ENCODE peak calls at places on chromosomes 16 and 17, in six cellular contexts. One of them, this sample, is unnamed.

GRCh38 chr16:1917056-1917664 is 1.1 kb downstream of the HS3ST6 start:
- DNase-seq in heart right ventricle: no peak
- DNase-seq in adrenal gland: no peak
- DNase-seq in HCT116: no peak
- DNase-seq in sigmoid colon: no peak
- DNase-seq in colonic mucosa: no peak
- DNase-seq in this sample: no peak

GRCh38 chr16:2432801-2433505 is 3.7 kb downstream of the CCNF start:
- DNase-seq in sigmoid colon: no peak
- DNase-seq in HCT116: no peak
- DNase-seq in heart right ventricle: no peak
- DNase-seq in colonic mucosa: no peak
- DNase-seq in adrenal gland: no peak
- DNase-seq in this sample: no peak

GRCh38 chr17:1519678-1520077 is 3.3 kb upstream of the INPP5K start:
- DNase-seq in adrenal gland: no peak
- DNase-seq in heart right ventricle: no peak
- DNase-seq in HCT116: no peak
- DNase-seq in colonic mucosa: no peak
- DNase-seq in sigmoid colon: no peak
- DNase-seq in this sample: no peak

GRCh38 chr17:38667099-38667786 is 7.5 kb downstream of the EPOP start:
- DNase-seq in sigmoid colon: peak; percentile 81
- DNase-seq in HCT116: peak; percentile 57
- DNase-seq in adrenal gland: peak; percentile 77
- DNase-seq in colonic mucosa: peak; percentile 65
- DNase-seq in heart right ventricle: peak; percentile 60
- DNase-seq in this sample: peak; percentile 63

GRCh38 chr16:49980166-49980565 is 44.9 kb upstream of the CNEP1R1 start:
- DNase-seq in HCT116: no peak
- DNase-seq in heart right ventricle: no peak
- DNase-seq in sigmoid colon: no peak
- DNase-seq in colonic mucosa: no peak
- DNase-seq in adrenal gland: no peak
- DNase-seq in this sample: no peak

GRCh38 chr16:34801875-34802274 is 1342.5 kb downstream of the TP53TG3F start:
- DNase-seq in adrenal gland: no peak
- DNase-seq in sigmoid colon: no peak
- DNase-seq in colonic mucosa: no peak
- DNase-seq in HCT116: no peak
- DNase-seq in heart right ventricle: no peak
- DNase-seq in this sample: no peak

GRCh38 chr17:44038604-44039007 is 23.8 kb upstream of the TMEM101 start:
- DNase-seq in colonic mucosa: no peak
- DNase-seq in sigmoid colon: no peak
- DNase-seq in HCT116: no peak
- DNase-seq in adrenal gland: no peak
- DNase-seq in heart right ventricle: no peak
- DNase-seq in this sample: no peak

GRCh38 chr17:62017496-62017895 is 47.6 kb downstream of the MED13 start:
- DNase-seq in sigmoid colon: no peak
- DNase-seq in heart right ventricle: no peak
- DNase-seq in adrenal gland: no peak
- DNase-seq in HCT116: no peak
- DNase-seq in colonic mucosa: no peak
- DNase-seq in this sample: no peak

GRCh38 chr17:50196826-50197225 is 4.6 kb downstream of the COL1A1 start:
- DNase-seq in adrenal gland: no peak
- DNase-seq in heart right ventricle: no peak
- DNase-seq in sigmoid colon: peak; percentile 79
- DNase-seq in HCT116: no peak
- DNase-seq in colonic mucosa: no peak
- DNase-seq in this sample: no peak

GRCh38 chr16:8103649-8104289 is 486.5 kb downstream of the TMEM114 start:
- DNase-seq in colonic mucosa: no peak
- DNase-seq in sigmoid colon: no peak
- DNase-seq in heart right ventricle: no peak
- DNase-seq in HCT116: no peak
- DNase-seq in adrenal gland: no peak
- DNase-seq in this sample: no peak

GRCh38 chr16:74025-74424 is 1.6 kb upstream of the RHBDF1 start:
- DNase-seq in heart right ventricle: peak; percentile 84
- DNase-seq in HCT116: no peak
- DNase-seq in adrenal gland: no peak
- DNase-seq in colonic mucosa: no peak
- DNase-seq in sigmoid colon: no peak
- DNase-seq in this sample: no peak

GRCh38 chr17:39642675-39643074 is 5.7 kb downstream of the STARD3 start:
- DNase-seq in sigmoid colon: no peak
- DNase-seq in colonic mucosa: no peak
- DNase-seq in HCT116: no peak
- DNase-seq in heart right ventricle: no peak
- DNase-seq in adrenal gland: no peak
- DNase-seq in this sample: no peak

GRCh38 chr16:87431926-87432325 is 39.8 kb downstream of the MAP1LC3B start:
- DNase-seq in sigmoid colon: no peak
- DNase-seq in colonic mucosa: no peak
- DNase-seq in adrenal gland: peak; percentile 84
- DNase-seq in HCT116: no peak
- DNase-seq in heart right ventricle: no peak
- DNase-seq in this sample: no peak

GRCh38 chr16:85086347-85087291 is 25.7 kb downstream of the CIBAR2 start:
- DNase-seq in HCT116: peak; percentile 54
- DNase-seq in heart right ventricle: peak; percentile 55
- DNase-seq in adrenal gland: peak; percentile 74
- DNase-seq in sigmoid colon: peak; percentile 83
- DNase-seq in colonic mucosa: peak; percentile 80
- DNase-seq in this sample: peak; percentile 75

GRCh38 chr17:142102-142661 is 4.8 kb downstream of the SCGB1C2 start:
- DNase-seq in sigmoid colon: peak; percentile 61
- DNase-seq in adrenal gland: peak; percentile 43
- DNase-seq in HCT116: peak; percentile 21
- DNase-seq in colonic mucosa: peak; percentile 13
- DNase-seq in heart right ventricle: peak; percentile 11
- DNase-seq in this sample: no peak

GRCh38 chr16:60203525-60204124 is 1469.5 kb upstream of the GOT2 start:
- DNase-seq in sigmoid colon: no peak
- DNase-seq in adrenal gland: no peak
- DNase-seq in HCT116: no peak
- DNase-seq in heart right ventricle: no peak
- DNase-seq in colonic mucosa: no peak
- DNase-seq in this sample: no peak

GRCh38 chr17:82952019-82952418 is 112.2 kb upstream of the ZNF750 start:
- DNase-seq in heart right ventricle: no peak
- DNase-seq in HCT116: no peak
- DNase-seq in colonic mucosa: no peak
- DNase-seq in adrenal gland: no peak
- DNase-seq in sigmoid colon: peak; percentile 55
- DNase-seq in this sample: no peak

GRCh38 chr16:4535627-4536108 is 2.9 kb downstream of the CDIP1 start:
- DNase-seq in sigmoid colon: no peak
- DNase-seq in HCT116: no peak
- DNase-seq in colonic mucosa: no peak
- DNase-seq in adrenal gland: no peak
- DNase-seq in heart right ventricle: no peak
- DNase-seq in this sample: no peak

GRCh38 chr16:67270931-67271338 is 8.4 kb upstream of the PLEKHG4 start:
- DNase-seq in heart right ventricle: no peak
- DNase-seq in HCT116: no peak
- DNase-seq in sigmoid colon: peak; percentile 56
- DNase-seq in colonic mucosa: no peak
- DNase-seq in adrenal gland: no peak
- DNase-seq in this sample: no peak

DNA sequence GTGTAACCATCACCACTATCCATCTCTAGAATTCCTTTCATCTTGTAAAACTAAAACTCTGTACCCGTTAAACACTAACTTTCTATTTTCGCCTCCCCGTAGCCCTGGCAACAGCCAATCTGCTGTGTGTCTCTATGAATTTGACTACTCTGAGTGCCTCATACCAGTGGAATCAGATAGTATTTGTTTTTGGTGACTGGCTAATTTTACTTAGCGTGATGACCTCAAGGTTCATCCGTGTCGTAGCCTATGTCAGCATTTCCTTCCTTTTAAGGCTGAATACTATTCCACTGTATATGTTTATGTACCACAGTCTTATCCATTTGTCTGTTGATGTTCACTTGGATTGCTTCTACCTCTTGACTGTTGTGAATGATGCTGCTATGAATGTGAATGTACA is 18.3 kb downstream of the CHD9 start:
- DNase-seq in heart right ventricle: no peak
- DNase-seq in adrenal gland: no peak
- DNase-seq in HCT116: no peak
- DNase-seq in colonic mucosa: no peak
- DNase-seq in sigmoid colon: no peak
- DNase-seq in this sample: no peak
- H3K27ac ChIP-seq in heart right ventricle: peak overlapping the region; percentile 74
- H3K27ac ChIP-seq in adrenal gland: no peak overlapping the region
- H3K27ac ChIP-seq in HCT116: no peak overlapping the region
- H3K27ac ChIP-seq in colonic mucosa: no peak overlapping the region
- H3K27ac ChIP-seq in sigmoid colon: peak overlapping the region; percentile 61
- H3K27ac ChIP-seq in this sample: no peak overlapping the region

GRCh38 chr17:57113656-57114055 is 28.6 kb downstream of the AKAP1 start:
- DNase-seq in HCT116: no peak
- DNase-seq in sigmoid colon: no peak
- DNase-seq in adrenal gland: no peak
- DNase-seq in colonic mucosa: no peak
- DNase-seq in heart right ventricle: no peak
- DNase-seq in this sample: no peak
- H3K27ac ChIP-seq in HCT116: no peak overlapping the region
- H3K27ac ChIP-seq in sigmoid colon: peak overlapping the region; percentile 63
- H3K27ac ChIP-seq in adrenal gland: no peak overlapping the region
- H3K27ac ChIP-seq in colonic mucosa: no peak overlapping the region
- H3K27ac ChIP-seq in heart right ventricle: peak overlapping the region; percentile 86
- H3K27ac ChIP-seq in this sample: no peak overlapping the region

GRCh38 chr17:60076811-60077210 is 1.9 kb downstream of the HEATR6 start:
- DNase-seq in heart right ventricle: no peak
- DNase-seq in colonic mucosa: no peak
- DNase-seq in adrenal gland: no peak
- DNase-seq in sigmoid colon: no peak
- DNase-seq in HCT116: no peak
- DNase-seq in this sample: no peak

GRCh38 chr17:60077226-60077625 is 1.5 kb downstream of the HEATR6 start:
- DNase-seq in HCT116: no peak
- DNase-seq in adrenal gland: no peak
- DNase-seq in colonic mucosa: no peak
- DNase-seq in sigmoid colon: no peak
- DNase-seq in heart right ventricle: no peak
- DNase-seq in this sample: no peak

GRCh38 chr17:60080545-60080944 is 1.8 kb upstream of the HEATR6 start:
- DNase-seq in adrenal gland: no peak
- DNase-seq in HCT116: no peak
- DNase-seq in heart right ventricle: no peak
- DNase-seq in sigmoid colon: no peak
- DNase-seq in colonic mucosa: no peak
- DNase-seq in this sample: no peak

GRCh38 chr17:60077672-60078519 is 825 bp downstream of the HEATR6 start:
- DNase-seq in HCT116: no peak
- DNase-seq in colonic mucosa: no peak
- DNase-seq in sigmoid colon: no peak
- DNase-seq in heart right ventricle: no peak
- DNase-seq in adrenal gland: no peak
- DNase-seq in this sample: no peak

GRCh38 chr17:60079401-60079861 is 710 bp upstream of the HEATR6 start:
- DNase-seq in sigmoid colon: no peak
- DNase-seq in colonic mucosa: no peak
- DNase-seq in heart right ventricle: no peak
- DNase-seq in HCT116: no peak
- DNase-seq in adrenal gland: no peak
- DNase-seq in this sample: no peak
- H3K27ac ChIP-seq in sigmoid colon: peak overlapping the region; percentile 87
- H3K27ac ChIP-seq in colonic mucosa: peak overlapping the region; percentile 91
- H3K27ac ChIP-seq in heart right ventricle: peak overlapping the region; percentile 87
- H3K27ac ChIP-seq in HCT116: peak overlapping the region; percentile 44
- H3K27ac ChIP-seq in adrenal gland: peak overlapping the region; percentile 70
- H3K27ac ChIP-seq in this sample: peak overlapping the region; percentile 80

GRCh38 chr17:28524476-28525415 is 18.6 kb downstream of the FOXN1 start:
- DNase-seq in HCT116: no peak
- DNase-seq in colonic mucosa: peak; percentile 79
- DNase-seq in heart right ventricle: no peak
- DNase-seq in adrenal gland: no peak
- DNase-seq in sigmoid colon: no peak
- DNase-seq in this sample: no peak
- H3K27ac ChIP-seq in HCT116: no peak overlapping the region
- H3K27ac ChIP-seq in colonic mucosa: peak overlapping the region; percentile 63
- H3K27ac ChIP-seq in heart right ventricle: no peak overlapping the region
- H3K27ac ChIP-seq in adrenal gland: no peak overlapping the region
- H3K27ac ChIP-seq in sigmoid colon: no peak overlapping the region
- H3K27ac ChIP-seq in this sample: no peak overlapping the region

This sample was measured in uterus.